ENCODE peak calls at places on chromosomes 7 and 10, in eight cellular contexts. One of them, this sample, is unnamed.

GRCh38 chr7:12692035-12692434 is 4.6 kb downstream of the ARL4A start:
- DNase-seq in choroid plexus epithelial cell: no peak
- DNase-seq in IMR-90: no peak
- DNase-seq in AG04450: no peak
- DNase-seq in upper lobe of right lung: no peak
- DNase-seq in tibial nerve: no peak
- DNase-seq in PC-3: no peak
- DNase-seq in iPS DF 6.9: no peak
- DNase-seq in this sample: no peak

GRCh38 chr7:106552645-106553445 is 108.1 kb downstream of the CCDC71L start:
- DNase-seq in tibial nerve: no peak
- DNase-seq in IMR-90: peak
- DNase-seq in upper lobe of right lung: no peak
- DNase-seq in iPS DF 6.9: no peak
- DNase-seq in choroid plexus epithelial cell: no peak
- DNase-seq in AG04450: no peak
- DNase-seq in PC-3: no peak
- DNase-seq in this sample: no peak

GRCh38 chr7:102077081-102077480 is 209.6 kb upstream of the SH2B2 start:
- DNase-seq in IMR-90: no peak
- DNase-seq in choroid plexus epithelial cell: peak
- DNase-seq in iPS DF 6.9: no peak
- DNase-seq in PC-3: no peak
- DNase-seq in upper lobe of right lung: peak
- DNase-seq in AG04450: no peak
- DNase-seq in tibial nerve: no peak
- DNase-seq in this sample: no peak

GRCh38 chr7:73519867-73520672 is 2.0 kb downstream of the BAZ1B start:
- DNase-seq in choroid plexus epithelial cell: peak
- DNase-seq in IMR-90: peak
- DNase-seq in tibial nerve: no peak
- DNase-seq in AG04450: no peak
- DNase-seq in iPS DF 6.9: no peak
- DNase-seq in upper lobe of right lung: no peak
- DNase-seq in PC-3: no peak
- DNase-seq in this sample: no peak

GRCh38 chr10:132572545-132572937 is 35.0 kb downstream of the INPP5A start:
- DNase-seq in upper lobe of right lung: no peak
- DNase-seq in iPS DF 6.9: no peak
- DNase-seq in choroid plexus epithelial cell: peak
- DNase-seq in AG04450: no peak
- DNase-seq in IMR-90: peak
- DNase-seq in tibial nerve: no peak
- DNase-seq in PC-3: peak
- DNase-seq in this sample: no peak

GRCh38 chr7:41385996-41386395 is 316.9 kb downstream of the INHBA start:
- DNase-seq in iPS DF 6.9: no peak
- DNase-seq in upper lobe of right lung: no peak
- DNase-seq in AG04450: no peak
- DNase-seq in tibial nerve: no peak
- DNase-seq in PC-3: no peak
- DNase-seq in choroid plexus epithelial cell: no peak
- DNase-seq in IMR-90: peak
- DNase-seq in this sample: no peak

GRCh38 chr7:35353481-35353880 is 99.6 kb upstream of the TBX20 start:
- DNase-seq in PC-3: no peak
- DNase-seq in choroid plexus epithelial cell: no peak
- DNase-seq in iPS DF 6.9: no peak
- DNase-seq in AG04450: no peak
- DNase-seq in IMR-90: no peak
- DNase-seq in tibial nerve: no peak
- DNase-seq in upper lobe of right lung: no peak
- DNase-seq in this sample: peak

GRCh38 chr7:5452937-5453540 is 29.4 kb upstream of the TNRC18 start:
- DNase-seq in AG04450: peak
- DNase-seq in choroid plexus epithelial cell: peak
- DNase-seq in tibial nerve: no peak
- DNase-seq in IMR-90: peak
- DNase-seq in PC-3: no peak
- DNase-seq in iPS DF 6.9: peak
- DNase-seq in upper lobe of right lung: no peak
- DNase-seq in this sample: no peak

GRCh38 chr7:158000160-158000559 is 587.5 kb downstream of the PTPRN2 start:
- DNase-seq in PC-3: peak
- DNase-seq in AG04450: no peak
- DNase-seq in IMR-90: no peak
- DNase-seq in upper lobe of right lung: no peak
- DNase-seq in iPS DF 6.9: no peak
- DNase-seq in tibial nerve: no peak
- DNase-seq in choroid plexus epithelial cell: no peak
- DNase-seq in this sample: no peak

GRCh38 chr10:114917927-114918672 is 19.9 kb upstream of the TRUB1 start:
- DNase-seq in iPS DF 6.9: no peak
- DNase-seq in IMR-90: peak
- DNase-seq in AG04450: no peak
- DNase-seq in tibial nerve: no peak
- DNase-seq in choroid plexus epithelial cell: peak
- DNase-seq in PC-3: peak
- DNase-seq in upper lobe of right lung: no peak
- DNase-seq in this sample: no peak

GRCh38 chr7:28102778-28103177 is 77.8 kb downstream of the JAZF1 start:
- DNase-seq in IMR-90: peak
- DNase-seq in upper lobe of right lung: no peak
- DNase-seq in PC-3: peak
- DNase-seq in iPS DF 6.9: no peak
- DNase-seq in choroid plexus epithelial cell: peak
- DNase-seq in AG04450: no peak
- DNase-seq in tibial nerve: no peak
- DNase-seq in this sample: no peak

GRCh38 chr10:50991496-50992355 is 82.6 kb upstream of the PRKG1 start:
- DNase-seq in IMR-90: peak
- DNase-seq in upper lobe of right lung: peak
- DNase-seq in PC-3: no peak
- DNase-seq in iPS DF 6.9: no peak
- DNase-seq in tibial nerve: no peak
- DNase-seq in AG04450: no peak
- DNase-seq in choroid plexus epithelial cell: peak
- DNase-seq in this sample: peak

GRCh38 chr7:99296471-99296870 is 23.8 kb downstream of the MYH16 start:
- DNase-seq in PC-3: no peak
- DNase-seq in choroid plexus epithelial cell: no peak
- DNase-seq in iPS DF 6.9: no peak
- DNase-seq in IMR-90: no peak
- DNase-seq in AG04450: no peak
- DNase-seq in upper lobe of right lung: no peak
- DNase-seq in tibial nerve: no peak
- DNase-seq in this sample: no peak

DNA sequence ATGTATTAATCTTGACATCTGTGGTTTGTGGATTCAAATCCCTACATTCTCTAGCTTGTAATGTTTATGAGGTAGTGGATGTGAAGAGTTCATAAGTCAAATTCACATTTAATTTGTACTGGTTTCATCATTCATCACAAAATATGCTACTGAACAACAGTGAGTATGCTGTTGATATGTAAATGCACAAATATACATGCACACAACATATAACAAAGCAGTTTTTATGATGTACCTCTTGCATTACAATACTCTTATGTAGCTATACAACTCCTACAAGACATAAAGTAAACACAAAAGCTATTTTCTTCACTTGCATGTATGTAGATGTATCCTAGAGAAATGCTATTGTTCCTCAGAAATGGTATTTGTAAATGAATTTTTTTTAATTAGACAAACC is 111.0 kb upstream of the ANTXRL start:
- DNase-seq in upper lobe of right lung: no peak
- DNase-seq in iPS DF 6.9: no peak
- DNase-seq in AG04450: no peak
- DNase-seq in PC-3: no peak
- DNase-seq in IMR-90: no peak
- DNase-seq in tibial nerve: no peak
- DNase-seq in choroid plexus epithelial cell: no peak
- DNase-seq in this sample: no peak
- H3K4me3 ChIP-seq in upper lobe of right lung: no peak
- H3K4me3 ChIP-seq in iPS DF 6.9: no peak
- H3K4me3 ChIP-seq in AG04450: no peak
- H3K4me3 ChIP-seq in PC-3: no peak
- H3K4me3 ChIP-seq in IMR-90: no peak
- H3K4me3 ChIP-seq in tibial nerve: no peak
- H3K4me3 ChIP-seq in choroid plexus epithelial cell: no peak
- H3K4me3 ChIP-seq in this sample: no peak

GRCh38 chr7:26140380-26140779 is 11.6 kb upstream of the NFE2L3 start:
- DNase-seq in IMR-90: no peak
- DNase-seq in PC-3: no peak
- DNase-seq in AG04450: no peak
- DNase-seq in iPS DF 6.9: no peak
- DNase-seq in choroid plexus epithelial cell: no peak
- DNase-seq in upper lobe of right lung: no peak
- DNase-seq in tibial nerve: no peak
- DNase-seq in this sample: no peak
- H3K4me3 ChIP-seq in IMR-90: no peak
- H3K4me3 ChIP-seq in PC-3: no peak
- H3K4me3 ChIP-seq in AG04450: no peak
- H3K4me3 ChIP-seq in iPS DF 6.9: no peak
- H3K4me3 ChIP-seq in choroid plexus epithelial cell: no peak
- H3K4me3 ChIP-seq in upper lobe of right lung: no peak
- H3K4me3 ChIP-seq in tibial nerve: no peak
- H3K4me3 ChIP-seq in this sample: no peak

GRCh38 chr7:23012186-23012585 is 1.7 kb downstream of the HYCC1 start:
- DNase-seq in iPS DF 6.9: no peak
- DNase-seq in IMR-90: no peak
- DNase-seq in PC-3: no peak
- DNase-seq in AG04450: no peak
- DNase-seq in upper lobe of right lung: no peak
- DNase-seq in choroid plexus epithelial cell: no peak
- DNase-seq in tibial nerve: no peak
- DNase-seq in this sample: no peak
- H3K4me3 ChIP-seq in iPS DF 6.9: peak
- H3K4me3 ChIP-seq in IMR-90: peak
- H3K4me3 ChIP-seq in PC-3: peak
- H3K4me3 ChIP-seq in AG04450: peak
- H3K4me3 ChIP-seq in upper lobe of right lung: peak
- H3K4me3 ChIP-seq in choroid plexus epithelial cell: peak
- H3K4me3 ChIP-seq in tibial nerve: no peak
- H3K4me3 ChIP-seq in this sample: peak

DNA sequence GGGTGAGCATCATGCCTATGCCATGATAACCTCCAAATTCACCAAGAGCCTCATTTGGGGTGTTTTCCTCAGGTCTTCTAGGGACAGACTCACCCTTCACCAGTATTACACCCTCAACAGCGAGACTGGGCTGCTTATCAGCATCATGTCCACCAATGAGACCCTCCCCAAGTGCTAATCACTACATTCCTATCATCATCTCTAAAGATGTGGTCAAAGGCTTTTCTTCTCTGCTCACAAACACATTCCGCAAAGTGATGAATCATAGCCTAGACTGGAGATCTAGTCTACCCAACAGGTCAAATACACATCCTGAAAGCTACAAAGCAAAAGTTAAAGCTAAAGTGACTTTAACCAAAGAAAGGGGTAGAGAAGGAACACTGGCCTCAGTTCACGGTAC is 75.3 kb upstream of the C7orf33 start:
- DNase-seq in iPS DF 6.9: no peak
- DNase-seq in tibial nerve: no peak
- DNase-seq in PC-3: no peak
- DNase-seq in IMR-90: no peak
- DNase-seq in upper lobe of right lung: no peak
- DNase-seq in choroid plexus epithelial cell: peak
- DNase-seq in AG04450: no peak
- DNase-seq in this sample: no peak
- H3K4me3 ChIP-seq in iPS DF 6.9: no peak
- H3K4me3 ChIP-seq in tibial nerve: no peak
- H3K4me3 ChIP-seq in PC-3: no peak
- H3K4me3 ChIP-seq in IMR-90: no peak
- H3K4me3 ChIP-seq in upper lobe of right lung: no peak
- H3K4me3 ChIP-seq in choroid plexus epithelial cell: no peak
- H3K4me3 ChIP-seq in AG04450: no peak
- H3K4me3 ChIP-seq in this sample: no peak

GRCh38 chr7:130958846-130959245 is 224.8 kb upstream of the KLF14 start:
- DNase-seq in PC-3: no peak
- DNase-seq in upper lobe of right lung: no peak
- DNase-seq in choroid plexus epithelial cell: no peak
- DNase-seq in tibial nerve: no peak
- DNase-seq in AG04450: no peak
- DNase-seq in iPS DF 6.9: no peak
- DNase-seq in IMR-90: no peak
- DNase-seq in this sample: no peak
- H3K4me3 ChIP-seq in PC-3: no peak
- H3K4me3 ChIP-seq in upper lobe of right lung: no peak
- H3K4me3 ChIP-seq in choroid plexus epithelial cell: no peak
- H3K4me3 ChIP-seq in tibial nerve: no peak
- H3K4me3 ChIP-seq in AG04450: peak
- H3K4me3 ChIP-seq in iPS DF 6.9: no peak
- H3K4me3 ChIP-seq in IMR-90: no peak
- H3K4me3 ChIP-seq in this sample: no peak

GRCh38 chr10:124643281-124644009 is 100.7 kb downstream of the FAM53B start:
- DNase-seq in upper lobe of right lung: no peak
- DNase-seq in PC-3: no peak
- DNase-seq in tibial nerve: no peak
- DNase-seq in iPS DF 6.9: no peak
- DNase-seq in choroid plexus epithelial cell: no peak
- DNase-seq in AG04450: no peak
- DNase-seq in IMR-90: no peak
- DNase-seq in this sample: no peak
- H3K4me3 ChIP-seq in upper lobe of right lung: no peak
- H3K4me3 ChIP-seq in PC-3: no peak
- H3K4me3 ChIP-seq in tibial nerve: no peak
- H3K4me3 ChIP-seq in iPS DF 6.9: no peak
- H3K4me3 ChIP-seq in choroid plexus epithelial cell: no peak
- H3K4me3 ChIP-seq in AG04450: no peak
- H3K4me3 ChIP-seq in IMR-90: no peak
- H3K4me3 ChIP-seq in this sample: no peak

DNA sequence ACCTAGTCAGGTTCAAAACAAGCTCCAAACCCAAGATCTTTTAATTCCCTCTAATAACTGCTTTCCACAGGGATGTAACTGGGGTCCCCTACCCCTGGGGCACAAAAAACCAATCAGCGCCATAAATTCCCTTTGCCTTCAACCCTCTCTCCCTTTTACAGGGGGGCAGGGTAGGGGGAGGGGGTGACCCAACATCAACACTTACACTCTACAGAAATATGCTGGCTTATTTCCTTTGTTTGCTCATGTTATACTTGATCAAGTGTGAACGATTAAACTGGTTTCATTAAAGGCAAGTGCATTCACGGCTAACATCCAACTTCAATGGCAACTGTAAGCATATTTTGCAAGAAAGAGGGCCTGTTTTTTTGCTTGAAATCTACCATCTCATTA is 2.9 kb downstream of the CTBP2 start:
- DNase-seq in AG04450: no peak
- DNase-seq in tibial nerve: no peak
- DNase-seq in choroid plexus epithelial cell: no peak
- DNase-seq in IMR-90: no peak
- DNase-seq in upper lobe of right lung: no peak
- DNase-seq in iPS DF 6.9: no peak
- DNase-seq in PC-3: no peak
- DNase-seq in this sample: peak
- H3K4me3 ChIP-seq in AG04450: peak
- H3K4me3 ChIP-seq in tibial nerve: peak
- H3K4me3 ChIP-seq in choroid plexus epithelial cell: peak
- H3K4me3 ChIP-seq in IMR-90: peak
- H3K4me3 ChIP-seq in upper lobe of right lung: peak
- H3K4me3 ChIP-seq in iPS DF 6.9: peak
- H3K4me3 ChIP-seq in PC-3: peak
- H3K4me3 ChIP-seq in this sample: peak

GRCh38 chr7:19110778-19111175 is 6.7 kb downstream of the TWIST1 start:
- DNase-seq in choroid plexus epithelial cell: no peak
- DNase-seq in iPS DF 6.9: no peak
- DNase-seq in upper lobe of right lung: no peak
- DNase-seq in tibial nerve: no peak
- DNase-seq in PC-3: no peak
- DNase-seq in AG04450: no peak
- DNase-seq in IMR-90: no peak
- DNase-seq in this sample: no peak
- H3K4me3 ChIP-seq in choroid plexus epithelial cell: no peak
- H3K4me3 ChIP-seq in iPS DF 6.9: no peak
- H3K4me3 ChIP-seq in upper lobe of right lung: no peak
- H3K4me3 ChIP-seq in tibial nerve: no peak
- H3K4me3 ChIP-seq in PC-3: no peak
- H3K4me3 ChIP-seq in AG04450: no peak
- H3K4me3 ChIP-seq in IMR-90: no peak
- H3K4me3 ChIP-seq in this sample: no peak